ENCODE peak calls at places on chromosomes 6 and 20, in six cellular contexts. X, S, B, R, V and G are unnamed samples.

GRCh38 chr6:14282326-14282725 is 164.8 kb downstream of the CD83 start:
- DNase-seq in X (no peak), S (no peak), B (no peak), R (no peak), V (no peak), G (no peak)

GRCh38 chr20:46814366-46815232 is 80.0 kb upstream of the EYA2 start:
- DNase-seq in X (peak; percentile 95), S (no peak), B (peak; percentile 62), R (peak; percentile 96), V (no peak), G (peak; percentile 90)

GRCh38 chr6:8803181-8803760 is 367.9 kb upstream of the SLC35B3 start:
- DNase-seq in X (no peak), S (no peak), B (no peak), R (no peak), V (no peak), G (no peak)

GRCh38 chr6:5520796-5521195 is 259.5 kb downstream of the FARS2 start:
- DNase-seq in X (no peak), S (no peak), B (no peak), R (no peak), V (no peak), G (no peak)

GRCh38 chr6:90496191-90496590 is 90.7 kb downstream of the MAP3K7 start:
- DNase-seq in X (no peak), S (no peak), B (no peak), R (no peak), V (no peak), G (peak; percentile 9)

GRCh38 chr20:41183391-41183790 is 46.0 kb downstream of the PLCG1 start:
- DNase-seq in X (no peak), S (no peak), B (no peak), R (no peak), V (no peak), G (no peak)

GRCh38 chr6:6713660-6714446 is 125.3 kb downstream of the LY86 start:
- DNase-seq in X (peak; percentile 94), S (peak; percentile 26), B (no peak), R (peak; percentile 53), V (no peak), G (no peak)

GRCh38 chr20:48773837-48774418 is 53.9 kb downstream of the PREX1 start:
- DNase-seq in X (no peak), S (no peak), B (no peak), R (no peak), V (no peak), G (no peak)

GRCh38 chr6:46954819-46955520 is 33.2 kb upstream of the ADGRF5 start:
- DNase-seq in X (no peak), S (no peak), B (no peak), R (no peak), V (no peak), G (no peak)

GRCh38 chr6:125789576-125790402 is 971 bp upstream of the NCOA7 start:
- DNase-seq in X (peak; percentile 67), S (peak; percentile 63), B (no peak), R (no peak), V (peak; percentile 58), G (peak; percentile 59)

GRCh38 chr20:47887064-47887463 is 101.8 kb upstream of the SULF2 start:
- DNase-seq in X (no peak), S (no peak), B (no peak), R (no peak), V (no peak), G (no peak)

GRCh38 chr20:313948-314347 is 11.4 kb upstream of the SOX12 start:
- DNase-seq in X (peak; percentile 89), S (no peak), B (no peak), R (peak; percentile 97), V (no peak), G (no peak)

GRCh38 chr20:8287328-8287727 is 155.3 kb downstream of the PLCB1 start:
- DNase-seq in X (no peak), S (no peak), B (no peak), R (no peak), V (no peak), G (no peak)

GRCh38 chr20:33893314-33893713 is 82.2 kb downstream of the CHMP4B start:
- DNase-seq in X (peak; percentile 93), S (no peak), B (no peak), R (peak; percentile 37), V (no peak), G (no peak)

GRCh38 chr6:117906905-117907599 is at the start of gene SLC35F1:
- DNase-seq in X (peak; percentile 47), S (peak; percentile 80), B (no peak), R (no peak), V (peak; percentile 70), G (peak; percentile 89)

GRCh38 chr6:87902383-87902782 is 145.3 kb upstream of the SPACA1 start:
- DNase-seq in X (no peak), S (no peak), B (no peak), R (no peak), V (no peak), G (no peak)

GRCh38 chr20:31474097-31474436 is 860 bp downstream of the DEFB124 start:
- DNase-seq in X (no peak), S (no peak), B (no peak), R (no peak), V (peak; percentile 27), G (no peak)

GRCh38 chr6:18343741-18344140 is 43.4 kb upstream of the RNF144B start:
- DNase-seq in X (peak; percentile 74), S (no peak), B (no peak), R (peak; percentile 73), V (no peak), G (no peak)

GRCh38 chr20:53163486-53163885 is 191.3 kb downstream of the TSHZ2 start:
- DNase-seq in X (peak; percentile 97), S (no peak), B (no peak), R (peak; percentile 16), V (no peak), G (no peak)

GRCh38 chr6:17466707-17467106 is 73.3 kb downstream of the CAP2 start:
- DNase-seq in X (peak; percentile 30), S (no peak), B (no peak), R (peak; percentile 57), V (no peak), G (no peak)

GRCh38 chr6:18432180-18432579 is 45.0 kb downstream of the RNF144B start:
- DNase-seq in X (peak; percentile 68), S (no peak), B (no peak), R (peak; percentile 12), V (no peak), G (no peak)

GRCh38 chr20:48040491-48040890 is 255.2 kb upstream of the SULF2 start:
- DNase-seq in X (no peak), S (no peak), B (no peak), R (no peak), V (no peak), G (no peak)

GRCh38 chr20:51462566-51463276 is 79.8 kb downstream of the NFATC2 start:
- DNase-seq in X (peak; percentile 78), S (peak; percentile 59), B (no peak), R (no peak), V (no peak), G (no peak)

GRCh38 chr6:136435096-136435495 is 115.1 kb downstream of the MAP7 start:
- DNase-seq in X (no peak), S (no peak), B (no peak), R (no peak), V (no peak), G (no peak)

GRCh38 chr6:41092421-41093140 is 19.8 kb downstream of the NFYA start:
- DNase-seq in X (peak; percentile 54), S (peak; percentile 36), B (no peak), R (peak; percentile 41), V (peak; percentile 31), G (no peak)

GRCh38 chr6:70860044-70860443 is 96.8 kb downstream of the B3GAT2 start:
- DNase-seq in X (peak; percentile 39), S (no peak), B (no peak), R (peak; percentile 14), V (no peak), G (no peak)

GRCh38 chr6:137709424-137710281 is 157.4 kb upstream of the TNFAIP3 start:
- DNase-seq in X (peak; percentile 83), S (no peak), B (no peak), R (peak; percentile 89), V (no peak), G (no peak)

GRCh38 chr6:16212276-16212675 is 26.1 kb upstream of the GMPR start:
- DNase-seq in X (no peak), S (no peak), B (no peak), R (no peak), V (no peak), G (no peak)

GRCh38 chr20:62938105-62938888 is at the start of gene GID8:
- DNase-seq in X (peak; percentile 86), S (no peak), B (no peak), R (peak; percentile 39), V (peak; percentile 62), G (peak; percentile 81)

GRCh38 chr6:17705428-17705777 is 1.3 kb downstream of the NUP153 start:
- DNase-seq in X (peak; percentile 84), S (peak; percentile 69), B (peak; percentile 21), R (peak; percentile 70), V (peak; percentile 38), G (no peak)

GRCh38 chr20:14264869-14265268 is 72.5 kb downstream of the FLRT3 start:
- DNase-seq in X (peak; percentile 63), S (peak; percentile 4), B (no peak), R (peak; percentile 53), V (peak; percentile 7), G (no peak)

GRCh38 chr6:43444036-43444435 is 11.3 kb downstream of the DLK2 start:
- DNase-seq in X (no peak), S (no peak), B (no peak), R (no peak), V (no peak), G (no peak)

GRCh38 chr6:39250507-39250906 is 21.2 kb upstream of the KCNK5 start:
- DNase-seq in X (no peak), S (no peak), B (no peak), R (no peak), V (no peak), G (no peak)
- H3K9ac ChIP-seq in X (no peak overlapping the region), S (no peak overlapping the region), B (no peak overlapping the region), R (no peak overlapping the region), V (no peak overlapping the region), G (no peak overlapping the region)

GRCh38 chr20:60255866-60256265 is 297.6 kb downstream of the CDH26 start:
- DNase-seq in X (peak; percentile 75), S (peak; percentile 12), B (no peak), R (no peak), V (no peak), G (no peak)
- TF ChIP-seq EZH2phosphoT487 in X (no peak), S (no peak), B (no peak), R (no peak), V (no peak), G (no peak)

GRCh38 chr20:3777381-3777725 is 3.9 kb downstream of the SPEF1 start:
- DNase-seq in X (no peak), S (no peak), B (no peak), R (no peak), V (no peak), G (peak; percentile 35)
- H3K9ac ChIP-seq in X (peak overlapping the region; percentile 68), S (no peak overlapping the region), B (no peak overlapping the region), R (no peak overlapping the region), V (no peak overlapping the region), G (no peak overlapping the region)

DNA sequence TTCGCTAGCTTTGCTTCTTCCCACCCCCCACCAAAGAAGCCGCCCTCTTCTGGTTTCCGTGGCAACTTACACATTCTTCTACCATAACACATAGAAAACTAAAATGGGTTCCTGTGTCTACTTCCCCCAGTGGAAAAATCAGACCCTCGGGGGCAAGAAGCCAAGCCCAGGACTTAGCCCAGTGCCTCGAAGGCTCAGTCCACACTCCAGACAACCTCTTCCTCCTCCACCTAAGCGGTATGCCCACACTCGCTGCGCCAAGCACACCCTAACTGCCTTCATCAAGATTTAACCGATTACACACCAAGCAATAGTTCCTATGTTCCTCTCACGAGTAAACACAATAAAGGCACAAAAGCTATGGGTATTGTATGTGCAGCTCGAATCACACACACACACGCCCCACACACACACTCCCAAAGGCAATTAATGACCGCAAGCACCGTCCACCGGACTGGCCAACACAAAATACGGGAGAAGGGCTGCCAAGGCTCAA is 537 bp downstream of the PPIL4 start:
- DNase-seq in X (peak; percentile 89), S (peak; percentile 43), B (no peak), R (peak; percentile 28), V (peak; percentile 10), G (peak; percentile 36)
- TF ChIP-seq EZH2phosphoT487 in X (no peak), S (no peak), B (no peak), R (no peak), V (no peak), G (no peak)